ENCODE peak calls at places on chromosomes 7 and 10, in eight cellular contexts. One of them, this sample, is unnamed.

GRCh38 chr7:33903770-33904679 is 1.3 kb upstream of the BMPER start:
- DNase-seq in GM12865: no peak
- DNase-seq in brain microvascular endothelial cell: no peak
- DNase-seq in fibroblast of lung: peak
- DNase-seq in neuronal stem cell: peak
- DNase-seq in HAP-1: peak
- DNase-seq in heart right ventricle: peak
- DNase-seq in osteoblast: peak
- DNase-seq in this sample: peak

GRCh38 chr7:71652551-71652950 is 520.6 kb downstream of the GALNT17 start:
- DNase-seq in GM12865: no peak
- DNase-seq in brain microvascular endothelial cell: no peak
- DNase-seq in fibroblast of lung: no peak
- DNase-seq in neuronal stem cell: no peak
- DNase-seq in HAP-1: no peak
- DNase-seq in heart right ventricle: no peak
- DNase-seq in osteoblast: no peak
- DNase-seq in this sample: no peak

GRCh38 chr10:103841519-103841918 is 13.9 kb downstream of the SH3PXD2A start:
- DNase-seq in GM12865: no peak
- DNase-seq in brain microvascular endothelial cell: no peak
- DNase-seq in fibroblast of lung: no peak
- DNase-seq in neuronal stem cell: no peak
- DNase-seq in HAP-1: no peak
- DNase-seq in heart right ventricle: no peak
- DNase-seq in osteoblast: no peak
- DNase-seq in this sample: no peak

GRCh38 chr10:124743188-124744046 is 761 bp downstream of the FAM53B start:
- DNase-seq in GM12865: peak
- DNase-seq in brain microvascular endothelial cell: peak
- DNase-seq in fibroblast of lung: peak
- DNase-seq in neuronal stem cell: peak
- DNase-seq in HAP-1: peak
- DNase-seq in heart right ventricle: no peak
- DNase-seq in osteoblast: peak
- DNase-seq in this sample: peak

GRCh38 chr10:105406488-105406887 is 765.4 kb downstream of the SORCS3 start:
- DNase-seq in GM12865: no peak
- DNase-seq in brain microvascular endothelial cell: no peak
- DNase-seq in fibroblast of lung: no peak
- DNase-seq in neuronal stem cell: no peak
- DNase-seq in HAP-1: no peak
- DNase-seq in heart right ventricle: no peak
- DNase-seq in osteoblast: no peak
- DNase-seq in this sample: no peak

GRCh38 chr7:137324796-137325700 is 18.5 kb downstream of the PTN start:
- DNase-seq in GM12865: no peak
- DNase-seq in brain microvascular endothelial cell: no peak
- DNase-seq in fibroblast of lung: no peak
- DNase-seq in neuronal stem cell: no peak
- DNase-seq in HAP-1: no peak
- DNase-seq in heart right ventricle: no peak
- DNase-seq in osteoblast: no peak
- DNase-seq in this sample: no peak

GRCh38 chr10:24438800-24439199 is 229.9 kb downstream of the KIAA1217 start:
- DNase-seq in GM12865: no peak
- DNase-seq in brain microvascular endothelial cell: no peak
- DNase-seq in fibroblast of lung: peak
- DNase-seq in neuronal stem cell: no peak
- DNase-seq in HAP-1: no peak
- DNase-seq in heart right ventricle: no peak
- DNase-seq in osteoblast: no peak
- DNase-seq in this sample: no peak

GRCh38 chr7:43220250-43220649 is 107.8 kb downstream of the HECW1 start:
- DNase-seq in GM12865: no peak
- DNase-seq in brain microvascular endothelial cell: peak
- DNase-seq in fibroblast of lung: peak
- DNase-seq in neuronal stem cell: no peak
- DNase-seq in HAP-1: no peak
- DNase-seq in heart right ventricle: no peak
- DNase-seq in osteoblast: peak
- DNase-seq in this sample: peak

GRCh38 chr7:5797179-5797578 is 15.7 kb upstream of the RNF216 start:
- DNase-seq in GM12865: no peak
- DNase-seq in brain microvascular endothelial cell: no peak
- DNase-seq in fibroblast of lung: no peak
- DNase-seq in neuronal stem cell: no peak
- DNase-seq in HAP-1: no peak
- DNase-seq in heart right ventricle: no peak
- DNase-seq in osteoblast: no peak
- DNase-seq in this sample: no peak

GRCh38 chr7:116628971-116629586 is 42.9 kb upstream of the MET start:
- DNase-seq in GM12865: no peak
- DNase-seq in brain microvascular endothelial cell: peak
- DNase-seq in fibroblast of lung: peak
- DNase-seq in neuronal stem cell: no peak
- DNase-seq in HAP-1: no peak
- DNase-seq in heart right ventricle: peak
- DNase-seq in osteoblast: no peak
- DNase-seq in this sample: peak

GRCh38 chr10:32326119-32326518 is 20.8 kb downstream of the EPC1 start:
- DNase-seq in GM12865: peak
- DNase-seq in brain microvascular endothelial cell: no peak
- DNase-seq in fibroblast of lung: no peak
- DNase-seq in neuronal stem cell: no peak
- DNase-seq in HAP-1: no peak
- DNase-seq in heart right ventricle: no peak
- DNase-seq in osteoblast: no peak
- DNase-seq in this sample: no peak

GRCh38 chr7:50822716-50823115 is 40.0 kb upstream of the GRB10 start:
- DNase-seq in GM12865: no peak
- DNase-seq in brain microvascular endothelial cell: peak
- DNase-seq in fibroblast of lung: peak
- DNase-seq in neuronal stem cell: no peak
- DNase-seq in HAP-1: no peak
- DNase-seq in heart right ventricle: no peak
- DNase-seq in osteoblast: no peak
- DNase-seq in this sample: no peak

GRCh38 chr7:151632750-151633515 is 113.2 kb upstream of the RHEB start:
- DNase-seq in GM12865: peak
- DNase-seq in brain microvascular endothelial cell: peak
- DNase-seq in fibroblast of lung: peak
- DNase-seq in neuronal stem cell: peak
- DNase-seq in HAP-1: peak
- DNase-seq in heart right ventricle: peak
- DNase-seq in osteoblast: peak
- DNase-seq in this sample: peak

DNA sequence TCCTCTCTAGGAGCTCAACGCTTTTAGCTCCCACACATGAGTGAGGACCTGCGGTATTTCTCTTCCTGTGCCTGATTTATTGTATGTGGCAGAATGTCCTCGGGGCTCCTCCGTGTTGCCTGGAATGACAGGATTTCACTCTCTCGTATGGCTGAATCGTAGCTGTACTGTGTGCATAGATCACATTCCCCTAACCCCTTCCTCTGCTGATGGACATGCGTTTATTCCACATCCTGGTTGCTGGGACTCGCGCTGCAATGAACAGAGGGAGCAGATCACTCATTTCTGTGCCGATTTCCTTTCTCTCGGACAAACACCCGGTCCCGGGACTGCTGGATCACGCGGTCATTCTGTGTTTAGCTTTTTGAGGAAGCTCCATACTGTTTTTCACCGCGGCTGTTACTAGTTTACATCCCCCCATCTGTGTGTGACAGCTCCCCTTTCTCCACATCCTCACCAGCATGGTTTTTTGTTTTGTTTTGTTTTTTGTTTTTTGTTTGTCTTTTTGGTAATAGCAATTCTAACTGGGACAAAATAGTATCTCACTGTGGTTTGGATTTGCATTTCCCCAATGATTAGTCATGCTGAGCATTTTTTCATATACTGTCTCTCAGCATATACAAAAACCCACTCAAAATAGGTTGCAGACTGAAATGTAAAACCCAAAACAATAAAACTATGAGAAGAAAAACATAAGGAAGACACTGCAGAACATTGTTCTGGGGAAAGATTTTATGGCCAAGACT is 76.4 kb downstream of the FOXL3 start:
- DNase-seq in GM12865: no peak
- DNase-seq in brain microvascular endothelial cell: peak
- DNase-seq in fibroblast of lung: peak
- DNase-seq in neuronal stem cell: no peak
- DNase-seq in HAP-1: no peak
- DNase-seq in heart right ventricle: no peak
- DNase-seq in osteoblast: no peak
- DNase-seq in this sample: peak
- H3K4me3 ChIP-seq in GM12865: no peak
- H3K4me3 ChIP-seq in brain microvascular endothelial cell: peak
- H3K4me3 ChIP-seq in fibroblast of lung: peak
- H3K4me3 ChIP-seq in neuronal stem cell: no peak
- H3K4me3 ChIP-seq in HAP-1: no peak
- H3K4me3 ChIP-seq in heart right ventricle: no peak
- H3K4me3 ChIP-seq in osteoblast: peak
- H3K4me3 ChIP-seq in this sample: no peak

DNA sequence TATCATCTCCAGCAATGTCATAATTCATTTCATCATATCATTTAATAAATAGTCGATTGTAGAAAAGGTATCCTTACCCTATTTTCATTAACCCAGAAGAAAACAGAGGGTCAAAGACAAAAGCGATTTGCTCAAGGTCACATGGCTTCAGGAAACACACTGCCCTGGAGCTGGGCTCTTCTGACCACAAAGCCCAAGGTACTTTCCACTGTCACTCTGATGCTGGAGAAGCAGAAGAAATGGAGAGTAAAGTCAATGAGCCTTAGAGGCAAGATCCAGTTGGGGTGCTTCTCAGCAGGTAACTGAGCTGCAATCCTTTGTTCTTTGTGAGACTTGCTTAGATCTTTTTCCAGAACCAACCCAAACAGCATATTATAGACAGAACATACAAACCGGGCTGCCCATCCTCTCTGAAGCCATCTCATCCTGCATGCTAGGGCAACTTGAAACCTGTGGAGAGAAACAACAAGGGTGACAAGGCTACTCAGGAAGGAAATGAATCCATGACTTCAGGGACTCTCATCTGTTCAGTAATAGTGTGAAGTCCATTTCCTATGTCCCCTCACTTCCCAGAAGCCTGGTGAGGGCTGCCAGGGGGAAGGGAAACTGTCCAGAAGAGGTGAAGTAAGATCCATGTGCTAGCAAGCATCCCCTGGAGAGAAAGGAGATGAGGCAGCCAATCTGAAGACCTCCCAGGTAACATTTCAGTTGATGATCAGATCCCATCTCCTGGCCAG is 148.6 kb upstream of the SVIL start:
- DNase-seq in GM12865: peak
- DNase-seq in brain microvascular endothelial cell: no peak
- DNase-seq in fibroblast of lung: no peak
- DNase-seq in neuronal stem cell: no peak
- DNase-seq in HAP-1: no peak
- DNase-seq in heart right ventricle: no peak
- DNase-seq in osteoblast: no peak
- DNase-seq in this sample: peak
- H3K4me3 ChIP-seq in GM12865: no peak
- H3K4me3 ChIP-seq in brain microvascular endothelial cell: no peak
- H3K4me3 ChIP-seq in fibroblast of lung: no peak
- H3K4me3 ChIP-seq in neuronal stem cell: no peak
- H3K4me3 ChIP-seq in HAP-1: no peak
- H3K4me3 ChIP-seq in heart right ventricle: no peak
- H3K4me3 ChIP-seq in osteoblast: no peak
- H3K4me3 ChIP-seq in this sample: no peak

DNA sequence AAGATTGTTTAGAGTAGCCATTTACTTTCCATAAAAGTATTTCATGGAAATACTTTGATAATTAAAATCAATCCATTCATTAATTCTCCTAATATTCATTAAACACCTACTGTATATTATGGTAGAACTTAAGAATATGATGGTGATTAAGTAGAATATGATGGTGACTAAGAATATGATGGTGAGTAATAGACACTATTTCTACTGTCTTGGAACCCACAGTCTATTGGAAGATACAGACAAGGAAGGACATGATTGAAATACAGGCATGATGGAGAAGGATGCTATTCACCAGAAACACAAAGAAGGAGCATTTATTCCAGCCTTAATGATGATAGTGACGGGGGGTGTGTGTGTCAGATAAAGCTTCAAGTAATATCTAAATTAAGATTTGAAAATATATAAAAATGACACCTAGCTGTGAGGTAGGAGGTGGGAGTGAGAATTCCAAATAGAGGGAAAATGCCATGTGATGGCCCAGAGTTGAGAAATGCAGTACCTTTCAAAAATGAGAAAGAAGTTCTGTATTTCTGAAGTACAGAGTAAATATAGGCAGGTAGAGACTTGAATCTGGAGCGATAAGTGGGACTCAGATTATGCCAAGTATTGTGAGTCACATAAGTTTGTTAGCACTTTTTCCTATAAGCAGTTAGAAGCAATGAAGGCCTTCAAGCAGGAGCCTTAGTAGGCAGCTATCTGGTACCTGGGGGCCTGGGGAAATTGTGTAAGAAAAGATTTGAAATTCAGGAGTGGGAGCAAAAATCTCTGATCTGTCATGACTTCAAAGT is 12.5 kb upstream of the CDK13 start:
- DNase-seq in GM12865: no peak
- DNase-seq in brain microvascular endothelial cell: no peak
- DNase-seq in fibroblast of lung: no peak
- DNase-seq in neuronal stem cell: no peak
- DNase-seq in HAP-1: no peak
- DNase-seq in heart right ventricle: no peak
- DNase-seq in osteoblast: no peak
- DNase-seq in this sample: no peak
- H3K4me3 ChIP-seq in GM12865: no peak
- H3K4me3 ChIP-seq in brain microvascular endothelial cell: no peak
- H3K4me3 ChIP-seq in fibroblast of lung: no peak
- H3K4me3 ChIP-seq in neuronal stem cell: no peak
- H3K4me3 ChIP-seq in HAP-1: no peak
- H3K4me3 ChIP-seq in heart right ventricle: no peak
- H3K4me3 ChIP-seq in osteoblast: no peak
- H3K4me3 ChIP-seq in this sample: no peak

GRCh38 chr7:19139706-19140327 is 5.4 kb downstream of the FERD3L start:
- DNase-seq in GM12865: no peak
- DNase-seq in brain microvascular endothelial cell: no peak
- DNase-seq in fibroblast of lung: no peak
- DNase-seq in neuronal stem cell: no peak
- DNase-seq in HAP-1: no peak
- DNase-seq in heart right ventricle: no peak
- DNase-seq in osteoblast: peak
- DNase-seq in this sample: no peak

GRCh38 chr7:19146699-19147098 is 1.5 kb upstream of the FERD3L start:
- DNase-seq in GM12865: no peak
- DNase-seq in brain microvascular endothelial cell: no peak
- DNase-seq in fibroblast of lung: peak
- DNase-seq in neuronal stem cell: peak
- DNase-seq in HAP-1: peak
- DNase-seq in heart right ventricle: no peak
- DNase-seq in osteoblast: no peak
- DNase-seq in this sample: peak

GRCh38 chr7:19145429-19146201 is 394 bp upstream of the FERD3L start:
- DNase-seq in GM12865: no peak
- DNase-seq in brain microvascular endothelial cell: no peak
- DNase-seq in fibroblast of lung: no peak
- DNase-seq in neuronal stem cell: no peak
- DNase-seq in HAP-1: no peak
- DNase-seq in heart right ventricle: no peak
- DNase-seq in osteoblast: peak
- DNase-seq in this sample: no peak

GRCh38 chr7:19143930-19144574 is 1.2 kb downstream of the FERD3L start:
- DNase-seq in GM12865: no peak
- DNase-seq in brain microvascular endothelial cell: no peak
- DNase-seq in fibroblast of lung: no peak
- DNase-seq in neuronal stem cell: no peak
- DNase-seq in HAP-1: no peak
- DNase-seq in heart right ventricle: no peak
- DNase-seq in osteoblast: peak
- DNase-seq in this sample: no peak

GRCh38 chr7:19144661-19145428 is at the start of gene FERD3L:
- DNase-seq in GM12865: no peak
- DNase-seq in brain microvascular endothelial cell: no peak
- DNase-seq in fibroblast of lung: no peak
- DNase-seq in neuronal stem cell: no peak
- DNase-seq in HAP-1: no peak
- DNase-seq in heart right ventricle: no peak
- DNase-seq in osteoblast: peak
- DNase-seq in this sample: no peak
- H3K4me3 ChIP-seq in GM12865: no peak
- H3K4me3 ChIP-seq in brain microvascular endothelial cell: peak
- H3K4me3 ChIP-seq in fibroblast of lung: no peak
- H3K4me3 ChIP-seq in neuronal stem cell: no peak
- H3K4me3 ChIP-seq in HAP-1: no peak
- H3K4me3 ChIP-seq in heart right ventricle: peak
- H3K4me3 ChIP-seq in osteoblast: peak
- H3K4me3 ChIP-seq in this sample: no peak